ENCODE peak calls at places on chromosome 17, in nine cellular contexts. K is cardiac muscle cell, Z is endothelial cell of umbilical vein, B is endothelial cell, G is OCI-LY7, Y is H9, N is neural crest cell, I is heart left ventricle, Q is heart right ventricle. C is an unnamed sample.

GRCh38 chr17:5921919-5922318 is 148.3 kb upstream of the WSCD1 start:
- DNase-seq in K (no peak), Z (no peak), B (no peak), G (no peak), Y (no peak), N (no peak), I (no peak), Q (no peak), C (no peak)

GRCh38 chr17:42655528-42655927 is 3.6 kb upstream of the TUBG2 start:
- DNase-seq in K (no peak), Z (no peak), B (no peak), G (no peak), Y (no peak), N (no peak), I (no peak), Q (no peak), C (no peak)

GRCh38 chr17:32757963-32758362 is 119.0 kb downstream of the MYO1D start:
- DNase-seq in K (no peak), Z (peak), B (no peak), G (no peak), Y (no peak), N (no peak), I (no peak), Q (no peak), C (no peak)

GRCh38 chr17:78360371-78361226 is 722 bp upstream of the SOCS3 start:
- DNase-seq in K (peak), Z (peak), B (peak), G (peak), Y (peak), N (peak), I (peak), Q (peak), C (peak)

GRCh38 chr17:31235110-31235509 is 61.9 kb downstream of the OMG start:
- DNase-seq in K (no peak), Z (no peak), B (no peak), G (no peak), Y (no peak), N (no peak), I (no peak), Q (no peak), C (no peak)

GRCh38 chr17:57002904-57003303 is 25.0 kb downstream of the SCPEP1 start:
- DNase-seq in K (no peak), Z (no peak), B (no peak), G (no peak), Y (no peak), N (no peak), I (no peak), Q (no peak), C (no peak)

GRCh38 chr17:31488264-31488981 is 96.9 kb downstream of the RAB11FIP4 start:
- DNase-seq in K (no peak), Z (no peak), B (no peak), G (peak), Y (peak), N (no peak), I (peak), Q (no peak), C (no peak)

GRCh38 chr17:77865109-77865611 is 93.3 kb upstream of the TNRC6C start:
- DNase-seq in K (no peak), Z (no peak), B (no peak), G (no peak), Y (no peak), N (no peak), I (peak), Q (peak), C (no peak)

GRCh38 chr17:77375917-77376651 is 235.3 kb downstream of the SEC14L1 start:
- DNase-seq in K (peak), Z (no peak), B (no peak), G (no peak), Y (peak), N (no peak), I (no peak), Q (no peak), C (no peak)

GRCh38 chr17:46768540-46768870 is 50.0 kb downstream of the WNT3 start:
- DNase-seq in K (no peak), Z (no peak), B (no peak), G (no peak), Y (no peak), N (no peak), I (no peak), Q (no peak), C (no peak)

GRCh38 chr17:6323626-6324356 is 111.1 kb downstream of the AIPL1 start:
- DNase-seq in K (no peak), Z (peak), B (no peak), G (no peak), Y (peak), N (no peak), I (no peak), Q (no peak), C (no peak)

GRCh38 chr17:30095507-30096244 is 20.9 kb upstream of the NSRP1 start:
- DNase-seq in K (peak), Z (peak), B (peak), G (peak), Y (peak), N (peak), I (no peak), Q (no peak), C (no peak)

GRCh38 chr17:78313735-78314648 is 45.9 kb downstream of the SOCS3 start:
- DNase-seq in K (peak), Z (peak), B (peak), G (peak), Y (peak), N (peak), I (peak), Q (peak), C (peak)

GRCh38 chr17:73645050-73645871 is 1.0 kb upstream of the SDK2 start:
- DNase-seq in K (peak), Z (no peak), B (peak), G (peak), Y (peak), N (peak), I (peak), Q (peak), C (peak)

GRCh38 chr17:63517825-63518534 is 5.2 kb upstream of the KCNH6 start:
- DNase-seq in K (no peak), Z (no peak), B (no peak), G (no peak), Y (no peak), N (no peak), I (no peak), Q (no peak), C (no peak)

GRCh38 chr17:65674246-65675045 is 113.0 kb upstream of the AXIN2 start:
- DNase-seq in K (no peak), Z (peak), B (no peak), G (no peak), Y (no peak), N (no peak), I (no peak), Q (no peak), C (no peak)

GRCh38 chr17:76710863-76711611 is at the start of gene MXRA7:
- DNase-seq in K (peak), Z (peak), B (peak), G (peak), Y (peak), N (no peak), I (peak), Q (peak), C (peak)

GRCh38 chr17:429589-429988 is 77.0 kb upstream of the RPH3AL start:
- DNase-seq in K (no peak), Z (no peak), B (no peak), G (no peak), Y (no peak), N (no peak), I (no peak), Q (no peak), C (no peak)

GRCh38 chr17:8345052-8345690 is 5.5 kb downstream of the ODF4 start:
- DNase-seq in K (no peak), Z (no peak), B (no peak), G (no peak), Y (peak), N (no peak), I (no peak), Q (no peak), C (no peak)

GRCh38 chr17:47872651-47873161 is 21.7 kb upstream of the SP6 start:
- DNase-seq in K (no peak), Z (no peak), B (no peak), G (no peak), Y (peak), N (no peak), I (no peak), Q (no peak), C (no peak)

GRCh38 chr17:17493986-17494466 is 2.2 kb downstream of the RASD1 start:
- DNase-seq in K (no peak), Z (no peak), B (no peak), G (no peak), Y (no peak), N (no peak), I (no peak), Q (no peak), C (no peak)

GRCh38 chr17:62093188-62094155 is 28.4 kb upstream of the MED13 start:
- DNase-seq in K (no peak), Z (peak), B (no peak), G (no peak), Y (no peak), N (no peak), I (no peak), Q (no peak), C (no peak)

GRCh38 chr17:71338396-71338795 is 782.4 kb upstream of the SOX9 start:
- DNase-seq in K (no peak), Z (no peak), B (no peak), G (no peak), Y (no peak), N (no peak), I (no peak), Q (no peak), C (no peak)

GRCh38 chr17:9209347-9209746 is 188.0 kb downstream of the NTN1 start:
- DNase-seq in K (no peak), Z (no peak), B (no peak), G (no peak), Y (peak), N (no peak), I (no peak), Q (no peak), C (no peak)

GRCh38 chr17:40178021-40178601 is 841 bp downstream of the RAPGEFL1 start:
- DNase-seq in K (peak), Z (no peak), B (no peak), G (no peak), Y (peak), N (no peak), I (no peak), Q (no peak), C (peak)
- TF ChIP-seq CTCF in K (no peak), Z (no peak), B (no peak), G (no peak), Y (peak), N (no peak), I (no peak), Q (no peak), C (peak)

GRCh38 chr17:50176559-50177471 is 11.0 kb downstream of the SGCA start:
- DNase-seq in K (no peak), Z (no peak), B (no peak), G (no peak), Y (no peak), N (no peak), I (peak), Q (peak), C (no peak)
- TF ChIP-seq CTCF in K (peak), Z (no peak), B (no peak), G (no peak), Y (peak), N (no peak), I (peak), Q (no peak), C (no peak)

GRCh38 chr17:51852603-51853002 is 305.9 kb downstream of the CA10 start:
- DNase-seq in K (no peak), Z (no peak), B (no peak), G (no peak), Y (no peak), N (no peak), I (no peak), Q (no peak), C (no peak)

GRCh38 chr17:51853857-51854256 is 304.7 kb downstream of the CA10 start:
- DNase-seq in K (no peak), Z (no peak), B (no peak), G (no peak), Y (no peak), N (no peak), I (no peak), Q (no peak), C (no peak)

GRCh38 chr17:51860934-51861561 is 297.5 kb downstream of the CA10 start:
- DNase-seq in K (peak), Z (no peak), B (peak), G (peak), Y (peak), N (peak), I (no peak), Q (no peak), C (peak)

DNA sequence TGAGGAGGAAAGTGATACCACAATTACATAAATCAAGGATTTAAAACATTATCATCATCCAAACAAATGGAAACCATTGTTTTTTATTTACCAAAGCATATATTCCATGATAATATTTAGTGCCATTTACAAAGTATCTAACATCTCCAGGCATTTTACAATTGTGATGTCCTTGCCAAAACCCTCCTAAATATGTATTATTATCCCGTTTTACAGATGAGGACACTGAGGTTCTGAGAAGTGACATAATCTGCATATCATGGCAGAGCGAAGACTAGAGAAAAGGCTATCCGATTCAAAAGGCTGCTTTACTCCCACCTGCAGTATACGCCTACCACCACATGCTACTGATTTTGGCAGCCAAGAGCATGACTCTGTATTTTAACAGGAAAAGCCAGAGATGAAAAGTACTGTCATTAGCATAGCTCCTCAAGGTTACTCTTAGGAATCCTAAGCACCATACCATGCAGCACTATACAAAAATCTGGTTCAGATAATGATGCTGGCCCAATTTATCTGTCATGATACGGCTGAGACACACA is 301.4 kb downstream of the CA10 start:
- DNase-seq in K (no peak), Z (no peak), B (no peak), G (no peak), Y (peak), N (no peak), I (no peak), Q (no peak), C (no peak)
- TF ChIP-seq CTCF in K (no peak), Z (no peak), B (no peak), G (no peak), Y (peak), N (peak), I (no peak), Q (no peak), C (peak)

GRCh38 chr17:1716076-1716911 is 6.1 kb upstream of the TLCD2 start:
- DNase-seq in K (peak), Z (peak), B (peak), G (peak), Y (peak), N (peak), I (peak), Q (peak), C (peak)
- TF ChIP-seq CTCF in K (peak), Z (no peak), B (no peak), G (no peak), Y (no peak), N (no peak), I (no peak), Q (no peak), C (no peak)

GRCh38 chr17:58172369-58173071 is 5.7 kb downstream of the OR4D2 start:
- DNase-seq in K (peak), Z (no peak), B (peak), G (peak), Y (peak), N (no peak), I (no peak), Q (no peak), C (no peak)
- TF ChIP-seq CTCF in K (peak), Z (peak), B (no peak), G (peak), Y (peak), N (peak), I (no peak), Q (no peak), C (peak)

DNA sequence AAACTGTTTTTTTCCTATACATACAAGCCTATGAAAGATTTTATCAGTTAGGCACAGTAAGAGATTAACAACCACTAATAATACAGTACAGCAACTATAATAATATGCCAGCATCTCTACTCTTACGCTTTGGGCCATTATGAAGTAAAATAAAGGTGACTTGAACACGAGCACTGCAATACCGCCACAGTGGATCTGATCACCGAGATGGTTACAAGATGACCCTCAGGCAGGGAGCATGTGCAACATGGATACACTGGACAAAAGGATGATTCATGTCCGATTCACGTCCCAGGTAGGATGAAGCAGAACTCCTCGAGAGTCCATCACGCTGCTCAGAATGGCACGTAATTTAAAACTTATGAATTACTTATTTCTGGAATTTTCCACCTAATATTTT is 10.5 kb downstream of the PELP1 start:
- DNase-seq in K (no peak), Z (no peak), B (no peak), G (no peak), Y (no peak), N (no peak), I (no peak), Q (no peak), C (no peak)
- TF ChIP-seq CTCF in K (no peak), Z (no peak), B (no peak), G (peak), Y (no peak), N (no peak), I (no peak), Q (no peak), C (no peak)

DNA sequence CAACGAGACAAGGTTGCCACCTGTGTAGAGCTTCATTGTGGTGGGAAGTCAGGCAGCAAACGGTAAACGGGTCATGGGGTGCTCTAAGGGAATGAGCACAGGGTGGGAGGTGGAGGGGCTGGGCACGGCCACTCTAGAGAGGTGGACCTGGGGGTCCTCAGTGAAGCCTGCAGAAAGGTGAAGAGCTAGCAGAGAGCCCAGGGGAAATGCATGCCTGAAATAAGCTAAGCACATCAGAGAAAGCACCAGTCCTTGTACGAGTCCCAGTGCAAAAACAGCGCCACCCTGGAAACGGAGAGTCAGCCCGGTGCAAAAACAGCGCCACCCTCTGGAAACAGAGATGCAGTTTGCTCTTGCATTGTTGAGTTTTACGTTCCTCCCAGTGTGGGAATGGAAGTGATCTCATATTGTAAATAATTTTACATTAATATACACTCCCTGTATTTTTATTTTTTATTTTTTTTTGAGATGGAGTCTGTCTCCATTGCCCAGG is 65.0 kb downstream of the TBC1D16 start:
- DNase-seq in K (peak), Z (no peak), B (peak), G (peak), Y (peak), N (peak), I (no peak), Q (no peak), C (no peak)
- TF ChIP-seq CTCF in K (peak), Z (peak), B (peak), G (peak), Y (peak), N (peak), I (peak), Q (peak), C (peak)

GRCh38 chr17:44174427-44174826 is 3.9 kb downstream of the ASB16 start:
- DNase-seq in K (no peak), Z (no peak), B (no peak), G (no peak), Y (no peak), N (no peak), I (no peak), Q (no peak), C (no peak)

GRCh38 chr17:44170135-44170498 is 387 bp upstream of the ASB16 start:
- DNase-seq in K (no peak), Z (no peak), B (no peak), G (no peak), Y (no peak), N (no peak), I (no peak), Q (no peak), C (no peak)

GRCh38 chr17:44171931-44172455 is 1.5 kb downstream of the ASB16 start:
- DNase-seq in K (no peak), Z (no peak), B (no peak), G (no peak), Y (no peak), N (no peak), I (no peak), Q (no peak), C (no peak)

GRCh38 chr17:44167181-44167861 is 3.2 kb upstream of the ASB16 start:
- DNase-seq in K (no peak), Z (no peak), B (no peak), G (no peak), Y (no peak), N (no peak), I (no peak), Q (no peak), C (no peak)

GRCh38 chr17:44170499-44171201 is at the start of gene ASB16:
- DNase-seq in K (peak), Z (no peak), B (no peak), G (no peak), Y (peak), N (no peak), I (no peak), Q (peak), C (no peak)
- TF ChIP-seq CTCF in K (no peak), Z (no peak), B (no peak), G (no peak), Y (peak), N (no peak), I (no peak), Q (no peak), C (no peak)